ENCODE peak calls at places on chromosomes 11 and 22, in four cellular contexts. L is Caki2; O is stimulated activated naive B cell treated with anti-CD40 and anti-IgM and Interleukin-4, amounts not matched to agents 10 μg/mL and 1 μg/mL and 100 μg/mL, for 72 hours; Q is CD4-positive, CD25-positive, alpha-beta regulatory T cell. R is an unnamed sample.

GRCh38 chr11:100682247-100682969 is 4.7 kb upstream of the ARHGAP42 start:
- DNase-seq in Q (no peak), L (peak), O (no peak), R (no peak)

GRCh38 chr11:111978028-111978771 is 41.1 kb downstream of the DIXDC1 start:
- DNase-seq in O (no peak), L (peak), Q (no peak), R (peak)

GRCh38 chr11:134558916-134559616 is 147.0 kb upstream of the B3GAT1 start:
- DNase-seq in L (no peak), Q (no peak), O (no peak), R (no peak)

GRCh38 chr22:23566716-23567475 is 13.2 kb downstream of the IGLL1 start:
- DNase-seq in O (no peak), L (no peak), Q (no peak), R (no peak)

GRCh38 chr22:32202539-32203180 is 2.2 kb downstream of the RFPL2 start:
- DNase-seq in L (peak), Q (peak), O (no peak), R (peak)

GRCh38 chr22:39514373-39514973 is 5.9 kb upstream of the ATF4 start:
- DNase-seq in L (peak), Q (peak), O (no peak), R (no peak)

GRCh38 chr22:49975543-49976389 is 15.2 kb downstream of the PIM3 start:
- DNase-seq in Q (no peak), O (peak), L (no peak), R (no peak)

GRCh38 chr11:103433380-103433779 is 324.2 kb downstream of the DYNC2H1 start:
- DNase-seq in L (peak), O (no peak), Q (no peak), R (peak)

GRCh38 chr11:74269161-74269809 is 42.2 kb downstream of the P4HA3 start:
- DNase-seq in Q (no peak), L (no peak), O (no peak), R (no peak)

GRCh38 chr11:118785362-118785761 is 5.6 kb downstream of the DDX6 start:
- DNase-seq in O (no peak), Q (no peak), L (no peak), R (no peak)

R was measured in amniotic stem cell.